ENCODE peak calls at places on chromosomes 5 and 9, in seven cellular contexts. One of them, this sample, is unnamed.
A peak's percentile ranks its signal among the peaks of the same experiment; 100 is the strongest.

GRCh38 chr5:56415356-56415765 is 182.2 kb upstream of the ANKRD55 start:
- DNase-seq in HCT116: no peak
- DNase-seq in GM12865: peak; percentile 83
- DNase-seq in astrocyte of the spinal cord: peak; percentile 43
- DNase-seq in coronary artery: no peak
- DNase-seq in MM.1S: peak; percentile 81
- DNase-seq in uterus: no peak
- DNase-seq in this sample: peak; percentile 28

GRCh38 chr5:170296935-170297588 is 515 bp downstream of the LCP2 start:
- DNase-seq in HCT116: no peak
- DNase-seq in GM12865: peak; percentile 61
- DNase-seq in astrocyte of the spinal cord: no peak
- DNase-seq in coronary artery: peak; percentile 70
- DNase-seq in MM.1S: peak; percentile 43
- DNase-seq in uterus: no peak
- DNase-seq in this sample: no peak

GRCh38 chr5:154714271-154714986 is 40.7 kb upstream of the LARP1 start:
- DNase-seq in HCT116: no peak
- DNase-seq in GM12865: peak; percentile 56
- DNase-seq in astrocyte of the spinal cord: peak; percentile 43
- DNase-seq in coronary artery: no peak
- DNase-seq in MM.1S: peak; percentile 36
- DNase-seq in uterus: no peak
- DNase-seq in this sample: no peak

GRCh38 chr5:135399838-135400542 is 959 bp upstream of the MACROH2A1 start:
- DNase-seq in HCT116: no peak
- DNase-seq in GM12865: no peak
- DNase-seq in astrocyte of the spinal cord: no peak
- DNase-seq in coronary artery: no peak
- DNase-seq in MM.1S: no peak
- DNase-seq in uterus: no peak
- DNase-seq in this sample: no peak

GRCh38 chr5:66472010-66472409 is 124.2 kb upstream of the MAST4 start:
- DNase-seq in HCT116: no peak
- DNase-seq in GM12865: no peak
- DNase-seq in astrocyte of the spinal cord: no peak
- DNase-seq in coronary artery: no peak
- DNase-seq in MM.1S: no peak
- DNase-seq in uterus: no peak
- DNase-seq in this sample: no peak

GRCh38 chr9:96048954-96049831 is 173.7 kb downstream of the ERCC6L2 start:
- DNase-seq in HCT116: no peak
- DNase-seq in GM12865: no peak
- DNase-seq in astrocyte of the spinal cord: no peak
- DNase-seq in coronary artery: peak; percentile 94
- DNase-seq in MM.1S: no peak
- DNase-seq in uterus: peak; percentile 45
- DNase-seq in this sample: peak; percentile 64

GRCh38 chr9:114390952-114391351 is 3.2 kb upstream of the AKNA start:
- DNase-seq in HCT116: no peak
- DNase-seq in GM12865: peak; percentile 47
- DNase-seq in astrocyte of the spinal cord: no peak
- DNase-seq in coronary artery: no peak
- DNase-seq in MM.1S: no peak
- DNase-seq in uterus: no peak
- DNase-seq in this sample: no peak

GRCh38 chr5:92641031-92641962 is 939.7 kb downstream of the NR2F1-AS1 start:
- DNase-seq in HCT116: peak; percentile 52
- DNase-seq in GM12865: peak; percentile 44
- DNase-seq in astrocyte of the spinal cord: peak; percentile 89
- DNase-seq in coronary artery: no peak
- DNase-seq in MM.1S: peak; percentile 22
- DNase-seq in uterus: peak; percentile 13
- DNase-seq in this sample: no peak

GRCh38 chr9:81557452-81557956 is 131.8 kb downstream of the TLE1 start:
- DNase-seq in HCT116: no peak
- DNase-seq in GM12865: no peak
- DNase-seq in astrocyte of the spinal cord: no peak
- DNase-seq in coronary artery: no peak
- DNase-seq in MM.1S: no peak
- DNase-seq in uterus: no peak
- DNase-seq in this sample: no peak

GRCh38 chr5:80481019-80481893 is 6.6 kb upstream of the FAM151B start:
- DNase-seq in HCT116: peak; percentile 38
- DNase-seq in GM12865: peak; percentile 76
- DNase-seq in astrocyte of the spinal cord: peak; percentile 65
- DNase-seq in coronary artery: no peak
- DNase-seq in MM.1S: peak; percentile 67
- DNase-seq in uterus: no peak
- DNase-seq in this sample: no peak

GRCh38 chr5:132002701-132003100 is 8.8 kb downstream of the ACSL6 start:
- DNase-seq in HCT116: no peak
- DNase-seq in GM12865: no peak
- DNase-seq in astrocyte of the spinal cord: no peak
- DNase-seq in coronary artery: no peak
- DNase-seq in MM.1S: no peak
- DNase-seq in uterus: no peak
- DNase-seq in this sample: no peak

GRCh38 chr5:135072357-135073247 is 38.6 kb upstream of the PITX1 start:
- DNase-seq in HCT116: no peak
- DNase-seq in GM12865: no peak
- DNase-seq in astrocyte of the spinal cord: no peak
- DNase-seq in coronary artery: peak; percentile 65
- DNase-seq in MM.1S: peak; percentile 87
- DNase-seq in uterus: peak; percentile 3
- DNase-seq in this sample: no peak

GRCh38 chr5:158384535-158385421 is 525.8 kb upstream of the CLINT1 start:
- DNase-seq in HCT116: peak; percentile 19
- DNase-seq in GM12865: no peak
- DNase-seq in astrocyte of the spinal cord: peak; percentile 96
- DNase-seq in coronary artery: no peak
- DNase-seq in MM.1S: no peak
- DNase-seq in uterus: no peak
- DNase-seq in this sample: peak; percentile 22

GRCh38 chr5:95617057-95617456 is 2.8 kb upstream of the GPR150 start:
- DNase-seq in HCT116: no peak
- DNase-seq in GM12865: peak; percentile 46
- DNase-seq in astrocyte of the spinal cord: peak; percentile 23
- DNase-seq in coronary artery: no peak
- DNase-seq in MM.1S: no peak
- DNase-seq in uterus: no peak
- DNase-seq in this sample: no peak

GRCh38 chr5:91361055-91361701 is 21.9 kb downstream of the ARRDC3 start:
- DNase-seq in HCT116: no peak
- DNase-seq in GM12865: peak; percentile 65
- DNase-seq in astrocyte of the spinal cord: no peak
- DNase-seq in coronary artery: no peak
- DNase-seq in MM.1S: peak; percentile 90
- DNase-seq in uterus: no peak
- DNase-seq in this sample: no peak

GRCh38 chr5:113771483-113771882 is 258.0 kb downstream of the YTHDC2 start:
- DNase-seq in HCT116: no peak
- DNase-seq in GM12865: peak; percentile 57
- DNase-seq in astrocyte of the spinal cord: no peak
- DNase-seq in coronary artery: no peak
- DNase-seq in MM.1S: peak; percentile 16
- DNase-seq in uterus: no peak
- DNase-seq in this sample: no peak

GRCh38 chr9:94175669-94176068 is 83.4 kb upstream of the ZNF169 start:
- DNase-seq in HCT116: no peak
- DNase-seq in GM12865: no peak
- DNase-seq in astrocyte of the spinal cord: no peak
- DNase-seq in coronary artery: no peak
- DNase-seq in MM.1S: no peak
- DNase-seq in uterus: no peak
- DNase-seq in this sample: no peak

GRCh38 chr9:132791699-132792240 is 86.3 kb downstream of the AK8 start:
- DNase-seq in HCT116: no peak
- DNase-seq in GM12865: no peak
- DNase-seq in astrocyte of the spinal cord: no peak
- DNase-seq in coronary artery: peak; percentile 28
- DNase-seq in MM.1S: no peak
- DNase-seq in uterus: no peak
- DNase-seq in this sample: no peak
- TF ChIP-seq CTCF in HCT116: no peak
- TF ChIP-seq CTCF in GM12865: no peak
- TF ChIP-seq CTCF in astrocyte of the spinal cord: no peak
- TF ChIP-seq CTCF in coronary artery: no peak
- TF ChIP-seq CTCF in MM.1S: no peak
- TF ChIP-seq CTCF in uterus: no peak
- TF ChIP-seq CTCF in this sample: no peak

GRCh38 chr9:134670851-134671281 is 29.3 kb downstream of the COL5A1 start:
- DNase-seq in HCT116: no peak
- DNase-seq in GM12865: no peak
- DNase-seq in astrocyte of the spinal cord: peak; percentile 28
- DNase-seq in coronary artery: no peak
- DNase-seq in MM.1S: no peak
- DNase-seq in uterus: no peak
- DNase-seq in this sample: no peak

GRCh38 chr9:134669556-134669955 is 28.0 kb downstream of the COL5A1 start:
- DNase-seq in HCT116: no peak
- DNase-seq in GM12865: no peak
- DNase-seq in astrocyte of the spinal cord: no peak
- DNase-seq in coronary artery: no peak
- DNase-seq in MM.1S: no peak
- DNase-seq in uterus: no peak
- DNase-seq in this sample: no peak

GRCh38 chr9:134671341-134672113 is 29.9 kb downstream of the COL5A1 start:
- DNase-seq in HCT116: no peak
- DNase-seq in GM12865: no peak
- DNase-seq in astrocyte of the spinal cord: peak; percentile 89
- DNase-seq in coronary artery: no peak
- DNase-seq in MM.1S: no peak
- DNase-seq in uterus: peak; percentile 16
- DNase-seq in this sample: no peak

GRCh38 chr9:134666801-134667200 is 25.2 kb downstream of the COL5A1 start:
- DNase-seq in HCT116: no peak
- DNase-seq in GM12865: no peak
- DNase-seq in astrocyte of the spinal cord: peak; percentile 24
- DNase-seq in coronary artery: no peak
- DNase-seq in MM.1S: no peak
- DNase-seq in uterus: no peak
- DNase-seq in this sample: no peak

GRCh38 chr9:134670042-134670525 is 28.5 kb downstream of the COL5A1 start:
- DNase-seq in HCT116: no peak
- DNase-seq in GM12865: no peak
- DNase-seq in astrocyte of the spinal cord: peak; percentile 93
- DNase-seq in coronary artery: no peak
- DNase-seq in MM.1S: no peak
- DNase-seq in uterus: no peak
- DNase-seq in this sample: no peak
- TF ChIP-seq CTCF in HCT116: no peak
- TF ChIP-seq CTCF in GM12865: no peak
- TF ChIP-seq CTCF in astrocyte of the spinal cord: no peak
- TF ChIP-seq CTCF in coronary artery: no peak
- TF ChIP-seq CTCF in MM.1S: no peak
- TF ChIP-seq CTCF in uterus: no peak
- TF ChIP-seq CTCF in this sample: no peak

GRCh38 chr9:126165755-126166154 is 160.9 kb upstream of the MVB12B start:
- DNase-seq in HCT116: no peak
- DNase-seq in GM12865: no peak
- DNase-seq in astrocyte of the spinal cord: no peak
- DNase-seq in coronary artery: no peak
- DNase-seq in MM.1S: no peak
- DNase-seq in uterus: no peak
- DNase-seq in this sample: no peak

GRCh38 chr9:126166291-126166690 is 160.3 kb upstream of the MVB12B start:
- DNase-seq in HCT116: no peak
- DNase-seq in GM12865: no peak
- DNase-seq in astrocyte of the spinal cord: no peak
- DNase-seq in coronary artery: no peak
- DNase-seq in MM.1S: no peak
- DNase-seq in uterus: no peak
- DNase-seq in this sample: no peak

GRCh38 chr9:126169736-126170135 is 156.9 kb upstream of the MVB12B start:
- DNase-seq in HCT116: no peak
- DNase-seq in GM12865: no peak
- DNase-seq in astrocyte of the spinal cord: no peak
- DNase-seq in coronary artery: no peak
- DNase-seq in MM.1S: no peak
- DNase-seq in uterus: no peak
- DNase-seq in this sample: no peak

GRCh38 chr9:126164796-126165525 is 161.7 kb upstream of the MVB12B start:
- DNase-seq in HCT116: no peak
- DNase-seq in GM12865: no peak
- DNase-seq in astrocyte of the spinal cord: no peak
- DNase-seq in coronary artery: no peak
- DNase-seq in MM.1S: no peak
- DNase-seq in uterus: no peak
- DNase-seq in this sample: no peak

DNA sequence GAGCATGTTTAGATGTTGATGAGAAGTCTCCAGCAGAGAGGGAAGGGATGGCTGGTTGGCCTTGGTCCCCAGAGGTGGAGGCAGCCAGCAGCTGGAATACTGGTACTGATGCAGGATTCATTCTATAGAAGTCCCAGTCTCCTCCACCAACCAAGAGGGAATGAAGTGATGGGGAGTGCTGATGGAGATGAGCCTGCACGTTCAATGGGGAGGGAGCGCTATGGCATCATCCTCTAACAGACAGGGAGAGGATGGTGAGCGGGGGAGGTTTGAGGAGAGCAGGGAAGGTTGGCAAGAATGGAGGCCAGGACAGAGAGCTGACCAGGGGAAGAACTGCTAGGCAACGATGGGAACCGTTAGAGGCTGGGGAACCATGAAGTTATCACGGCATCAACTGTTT is 159.8 kb upstream of the MVB12B start:
- DNase-seq in HCT116: no peak
- DNase-seq in GM12865: no peak
- DNase-seq in astrocyte of the spinal cord: no peak
- DNase-seq in coronary artery: no peak
- DNase-seq in MM.1S: no peak
- DNase-seq in uterus: no peak
- DNase-seq in this sample: no peak
- TF ChIP-seq CTCF in HCT116: no peak
- TF ChIP-seq CTCF in GM12865: no peak
- TF ChIP-seq CTCF in astrocyte of the spinal cord: no peak
- TF ChIP-seq CTCF in coronary artery: no peak
- TF ChIP-seq CTCF in MM.1S: no peak
- TF ChIP-seq CTCF in uterus: no peak
- TF ChIP-seq CTCF in this sample: no peak

DNA sequence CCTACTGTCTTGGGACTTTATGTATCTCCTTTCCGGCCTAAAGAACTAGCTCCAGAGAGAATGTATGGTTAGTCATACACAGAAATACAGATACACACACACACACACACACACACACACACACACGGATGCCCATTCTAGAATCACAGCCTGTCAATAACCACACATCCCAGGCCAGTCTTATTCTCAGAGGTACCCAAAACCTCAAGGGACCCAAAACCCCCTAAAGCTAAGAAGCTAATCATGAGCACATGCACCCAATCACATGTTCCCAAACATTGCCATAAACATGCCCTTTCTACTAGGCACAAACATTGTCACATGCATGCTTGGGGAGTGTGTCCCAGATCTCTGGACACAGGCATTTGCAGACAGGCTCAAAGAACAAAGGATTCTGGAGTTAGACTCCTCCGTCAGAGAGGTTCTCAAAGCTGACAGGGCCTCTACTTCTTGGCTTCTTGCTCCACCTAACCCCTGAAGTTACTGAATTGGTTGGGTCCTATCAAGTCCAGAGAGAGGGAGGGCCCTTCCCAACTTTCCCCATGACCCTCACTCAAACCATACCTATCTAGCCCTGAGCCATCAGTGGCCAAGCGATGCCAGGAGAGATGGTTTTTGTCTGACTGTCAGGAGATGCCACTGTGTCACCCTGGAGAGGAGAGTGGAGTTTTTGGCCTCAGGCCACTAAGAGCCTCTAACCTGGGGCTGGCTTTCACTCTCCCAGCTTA is 78.7 kb downstream of the NRG2 start:
- DNase-seq in HCT116: no peak
- DNase-seq in GM12865: peak; percentile 80
- DNase-seq in astrocyte of the spinal cord: no peak
- DNase-seq in coronary artery: no peak
- DNase-seq in MM.1S: no peak
- DNase-seq in uterus: no peak
- DNase-seq in this sample: no peak
- TF ChIP-seq CTCF in HCT116: no peak
- TF ChIP-seq CTCF in GM12865: no peak
- TF ChIP-seq CTCF in astrocyte of the spinal cord: no peak
- TF ChIP-seq CTCF in coronary artery: no peak
- TF ChIP-seq CTCF in MM.1S: no peak
- TF ChIP-seq CTCF in uterus: no peak
- TF ChIP-seq CTCF in this sample: no peak

This sample was measured in psoas muscle.